ENCODE peak calls at places on chromosome 12, in four cellular contexts. One of them, this sample, is unnamed. For H3K9me3, the result is how much of the 10 kb centered on the place peaks cover.

GRCh38 chr12:116050266-116050665 is 227.2 kb downstream of the MED13L start:
- DNase-seq in Peyer's patch: no peak
- DNase-seq in transverse colon: no peak
- DNase-seq in CD8-positive, alpha-beta T cell: no peak
- DNase-seq in this sample: no peak

GRCh38 chr12:48917857-48918537 is 7.3 kb downstream of the FKBP11 start:
- DNase-seq in CD8-positive, alpha-beta T cell: peak
- DNase-seq in Peyer's patch: peak
- DNase-seq in transverse colon: peak
- DNase-seq in this sample: peak

GRCh38 chr12:132159555-132160003 is 15.3 kb downstream of the NOC4L start:
- DNase-seq in Peyer's patch: no peak
- DNase-seq in CD8-positive, alpha-beta T cell: no peak
- DNase-seq in transverse colon: no peak
- DNase-seq in this sample: no peak

GRCh38 chr12:63882844-63883243 is 38.3 kb downstream of the SRGAP1 start:
- DNase-seq in transverse colon: no peak
- DNase-seq in CD8-positive, alpha-beta T cell: no peak
- DNase-seq in Peyer's patch: no peak
- DNase-seq in this sample: no peak

GRCh38 chr12:18424857-18425256 is 163.5 kb downstream of the PIK3C2G start:
- DNase-seq in Peyer's patch: no peak
- DNase-seq in transverse colon: no peak
- DNase-seq in CD8-positive, alpha-beta T cell: no peak
- DNase-seq in this sample: no peak

GRCh38 chr12:62319058-62319457 is 58.9 kb downstream of the USP15 start:
- DNase-seq in transverse colon: no peak
- DNase-seq in Peyer's patch: no peak
- DNase-seq in CD8-positive, alpha-beta T cell: no peak
- DNase-seq in this sample: no peak

GRCh38 chr12:55935742-55936151 is 4.8 kb downstream of the DGKA start:
- DNase-seq in CD8-positive, alpha-beta T cell: peak
- DNase-seq in transverse colon: no peak
- DNase-seq in Peyer's patch: no peak
- DNase-seq in this sample: no peak

GRCh38 chr12:122862872-122863701 is 27.8 kb downstream of the HIP1R start:
- DNase-seq in CD8-positive, alpha-beta T cell: no peak
- DNase-seq in Peyer's patch: no peak
- DNase-seq in transverse colon: peak
- DNase-seq in this sample: no peak

GRCh38 chr12:47377414-47378221 is 297.9 kb upstream of the AMIGO2 start:
- DNase-seq in CD8-positive, alpha-beta T cell: no peak
- DNase-seq in Peyer's patch: peak
- DNase-seq in transverse colon: peak
- DNase-seq in this sample: no peak

GRCh38 chr12:73625226-73625625 is 912.4 kb upstream of the ATXN7L3B start:
- DNase-seq in Peyer's patch: no peak
- DNase-seq in transverse colon: no peak
- DNase-seq in CD8-positive, alpha-beta T cell: no peak
- DNase-seq in this sample: no peak
- H3K9me3 ChIP-seq in Peyer's patch: under half
- H3K9me3 ChIP-seq in transverse colon: under half
- H3K9me3 ChIP-seq in CD8-positive, alpha-beta T cell: under half
- H3K9me3 ChIP-seq in this sample: under half

GRCh38 chr12:128557231-128557630 is 266.5 kb downstream of the SLC15A4 start:
- DNase-seq in transverse colon: no peak
- DNase-seq in CD8-positive, alpha-beta T cell: no peak
- DNase-seq in Peyer's patch: no peak
- DNase-seq in this sample: no peak
- H3K9me3 ChIP-seq in transverse colon: under half
- H3K9me3 ChIP-seq in CD8-positive, alpha-beta T cell: under half
- H3K9me3 ChIP-seq in Peyer's patch: under half
- H3K9me3 ChIP-seq in this sample: under half

GRCh38 chr12:114770323-114770722 is 86.3 kb upstream of the TBX3 start:
- DNase-seq in CD8-positive, alpha-beta T cell: no peak
- DNase-seq in Peyer's patch: no peak
- DNase-seq in transverse colon: no peak
- DNase-seq in this sample: no peak

GRCh38 chr12:114764516-114764915 is 80.5 kb upstream of the TBX3 start:
- DNase-seq in transverse colon: no peak
- DNase-seq in Peyer's patch: no peak
- DNase-seq in CD8-positive, alpha-beta T cell: no peak
- DNase-seq in this sample: no peak

GRCh38 chr12:114769634-114770033 is 85.7 kb upstream of the TBX3 start:
- DNase-seq in CD8-positive, alpha-beta T cell: no peak
- DNase-seq in transverse colon: no peak
- DNase-seq in Peyer's patch: no peak
- DNase-seq in this sample: no peak

GRCh38 chr12:114767081-114767480 is 83.1 kb upstream of the TBX3 start:
- DNase-seq in CD8-positive, alpha-beta T cell: no peak
- DNase-seq in Peyer's patch: no peak
- DNase-seq in transverse colon: no peak
- DNase-seq in this sample: no peak

DNA sequence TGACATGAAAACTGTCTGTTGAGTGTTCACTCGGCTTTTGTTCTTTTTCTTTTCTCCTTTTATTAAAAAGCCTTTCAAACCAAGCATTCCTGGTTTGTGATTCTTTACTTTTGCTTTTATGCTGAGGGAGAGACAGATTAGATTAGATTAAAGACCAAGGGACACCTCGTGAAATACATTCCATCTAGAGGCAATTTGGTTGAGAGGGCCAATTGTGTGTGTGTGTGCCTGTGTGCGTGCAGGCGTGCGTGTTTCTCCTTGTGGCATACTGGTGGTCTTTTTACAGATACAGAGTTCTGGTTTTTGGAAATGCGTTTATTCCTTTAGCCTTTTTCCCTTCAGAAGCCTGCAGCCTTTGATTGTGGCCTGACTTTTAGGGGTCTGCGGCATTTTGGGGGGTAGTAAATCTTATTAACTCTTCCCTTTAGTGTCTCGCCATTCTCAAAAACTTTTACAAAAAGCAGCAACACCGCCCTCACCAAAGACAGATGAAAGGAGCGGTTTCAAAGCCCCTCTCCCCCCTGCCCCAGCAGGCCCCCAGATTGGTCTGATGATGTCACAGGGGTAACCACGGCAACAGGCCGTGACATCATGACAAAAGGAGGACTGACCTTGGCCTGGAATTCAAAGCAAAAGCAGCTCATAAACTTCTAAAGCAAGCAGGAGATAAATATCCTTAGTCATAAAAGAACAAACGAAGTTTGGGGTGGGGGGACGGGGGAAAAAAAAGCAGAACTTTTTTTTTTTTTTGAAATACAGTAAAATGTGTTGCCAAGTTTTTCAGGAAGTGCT is 84.1 kb upstream of the TBX3 start:
- DNase-seq in transverse colon: no peak
- DNase-seq in Peyer's patch: no peak
- DNase-seq in CD8-positive, alpha-beta T cell: no peak
- DNase-seq in this sample: no peak
- H3K9me3 ChIP-seq in transverse colon: under half
- H3K9me3 ChIP-seq in Peyer's patch: under half
- H3K9me3 ChIP-seq in CD8-positive, alpha-beta T cell: under half
- H3K9me3 ChIP-seq in this sample: under half

GRCh38 chr12:53496752-53497032 is 2.6 kb downstream of the MAP3K12 start:
- DNase-seq in CD8-positive, alpha-beta T cell: no peak
- DNase-seq in Peyer's patch: no peak
- DNase-seq in transverse colon: no peak
- DNase-seq in this sample: no peak
- H3K9me3 ChIP-seq in CD8-positive, alpha-beta T cell: under half
- H3K9me3 ChIP-seq in Peyer's patch: under half
- H3K9me3 ChIP-seq in transverse colon: under half
- H3K9me3 ChIP-seq in this sample: under half

GRCh38 chr12:45671254-45671653 is 58.3 kb upstream of the ARID2 start:
- DNase-seq in Peyer's patch: no peak
- DNase-seq in CD8-positive, alpha-beta T cell: no peak
- DNase-seq in transverse colon: no peak
- DNase-seq in this sample: no peak
- H3K9me3 ChIP-seq in Peyer's patch: under half
- H3K9me3 ChIP-seq in CD8-positive, alpha-beta T cell: under half
- H3K9me3 ChIP-seq in transverse colon: under half
- H3K9me3 ChIP-seq in this sample: under half